ENCODE peak calls at places on chromosomes 1 and 21, in four cellular contexts. One of them, this sample, is unnamed.

GRCh38 chr1:185157599-185158469 is 867 bp downstream of the SWT1 start:
- DNase-seq in cardiac muscle cell: no peak
- DNase-seq in astrocyte of the cerebellum: no peak
- DNase-seq in AG09309: no peak
- DNase-seq in this sample: no peak

GRCh38 chr1:240074422-240074821 is 17.3 kb upstream of the FMN2 start:
- DNase-seq in cardiac muscle cell: no peak
- DNase-seq in astrocyte of the cerebellum: no peak
- DNase-seq in AG09309: no peak
- DNase-seq in this sample: no peak

GRCh38 chr1:202192770-202193613 is 607 bp upstream of the LGR6 start:
- DNase-seq in AG09309: no peak
- DNase-seq in astrocyte of the cerebellum: peak; percentile 15
- DNase-seq in cardiac muscle cell: peak; percentile 63
- DNase-seq in this sample: no peak

GRCh38 chr1:220824031-220824989 is 37.6 kb downstream of the MTARC1 start:
- DNase-seq in AG09309: no peak
- DNase-seq in astrocyte of the cerebellum: no peak
- DNase-seq in cardiac muscle cell: no peak
- DNase-seq in this sample: no peak

GRCh38 chr1:53330819-53331218 is 2.9 kb upstream of the LRP8 start:
- DNase-seq in astrocyte of the cerebellum: no peak
- DNase-seq in cardiac muscle cell: no peak
- DNase-seq in AG09309: no peak
- DNase-seq in this sample: no peak

GRCh38 chr1:55572878-55573734 is 357.9 kb upstream of the USP24 start:
- DNase-seq in AG09309: peak; percentile 37
- DNase-seq in astrocyte of the cerebellum: peak; percentile 42
- DNase-seq in cardiac muscle cell: peak; percentile 16
- DNase-seq in this sample: no peak

GRCh38 chr1:171468120-171468790 is 17.1 kb upstream of the PRRC2C start:
- DNase-seq in AG09309: no peak
- DNase-seq in cardiac muscle cell: peak; percentile 37
- DNase-seq in astrocyte of the cerebellum: no peak
- DNase-seq in this sample: no peak

GRCh38 chr1:62307516-62308492 is 11.4 kb downstream of the KANK4 start:
- DNase-seq in cardiac muscle cell: no peak
- DNase-seq in astrocyte of the cerebellum: no peak
- DNase-seq in AG09309: no peak
- DNase-seq in this sample: no peak

GRCh38 chr1:51518033-51518729 is 885 bp downstream of the EPS15 start:
- DNase-seq in astrocyte of the cerebellum: no peak
- DNase-seq in AG09309: no peak
- DNase-seq in cardiac muscle cell: peak; percentile 34
- DNase-seq in this sample: no peak

GRCh38 chr1:222889445-222889844 is 74.6 kb downstream of the DISP1 start:
- DNase-seq in AG09309: no peak
- DNase-seq in astrocyte of the cerebellum: no peak
- DNase-seq in cardiac muscle cell: no peak
- DNase-seq in this sample: no peak

GRCh38 chr1:222892137-222892763 is 77.4 kb downstream of the DISP1 start:
- DNase-seq in astrocyte of the cerebellum: no peak
- DNase-seq in cardiac muscle cell: peak; percentile 73
- DNase-seq in AG09309: no peak
- DNase-seq in this sample: peak; percentile 81

GRCh38 chr1:222893255-222893654 is 78.4 kb downstream of the DISP1 start:
- DNase-seq in AG09309: no peak
- DNase-seq in astrocyte of the cerebellum: no peak
- DNase-seq in cardiac muscle cell: no peak
- DNase-seq in this sample: no peak

GRCh38 chr1:222891578-222891977 is 76.7 kb downstream of the DISP1 start:
- DNase-seq in astrocyte of the cerebellum: no peak
- DNase-seq in AG09309: no peak
- DNase-seq in cardiac muscle cell: no peak
- DNase-seq in this sample: no peak

DNA sequence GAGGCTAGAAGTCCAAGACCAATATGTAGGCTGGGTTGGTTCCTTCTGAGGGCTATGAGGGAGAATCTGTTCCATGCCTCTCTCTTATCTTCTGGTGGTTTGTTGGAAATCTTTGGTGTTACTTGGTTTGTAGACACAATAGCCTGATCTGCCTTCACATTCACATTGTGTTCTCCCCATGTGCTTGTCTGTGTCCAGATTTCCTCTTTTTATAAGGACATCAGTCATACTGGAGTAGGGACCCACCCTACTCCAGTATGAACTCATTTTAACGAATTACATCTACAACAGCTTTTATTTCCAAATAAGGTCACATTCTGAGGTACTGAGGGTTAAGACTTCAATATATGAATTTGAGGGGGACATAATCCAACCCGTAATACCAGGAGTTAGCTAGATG is 75.9 kb downstream of the DISP1 start:
- DNase-seq in cardiac muscle cell: no peak
- DNase-seq in AG09309: no peak
- DNase-seq in astrocyte of the cerebellum: no peak
- DNase-seq in this sample: no peak
- H3K4me3 ChIP-seq in cardiac muscle cell: no peak overlapping the region
- H3K4me3 ChIP-seq in AG09309: no peak overlapping the region
- H3K4me3 ChIP-seq in astrocyte of the cerebellum: no peak overlapping the region
- H3K4me3 ChIP-seq in this sample: no peak overlapping the region

DNA sequence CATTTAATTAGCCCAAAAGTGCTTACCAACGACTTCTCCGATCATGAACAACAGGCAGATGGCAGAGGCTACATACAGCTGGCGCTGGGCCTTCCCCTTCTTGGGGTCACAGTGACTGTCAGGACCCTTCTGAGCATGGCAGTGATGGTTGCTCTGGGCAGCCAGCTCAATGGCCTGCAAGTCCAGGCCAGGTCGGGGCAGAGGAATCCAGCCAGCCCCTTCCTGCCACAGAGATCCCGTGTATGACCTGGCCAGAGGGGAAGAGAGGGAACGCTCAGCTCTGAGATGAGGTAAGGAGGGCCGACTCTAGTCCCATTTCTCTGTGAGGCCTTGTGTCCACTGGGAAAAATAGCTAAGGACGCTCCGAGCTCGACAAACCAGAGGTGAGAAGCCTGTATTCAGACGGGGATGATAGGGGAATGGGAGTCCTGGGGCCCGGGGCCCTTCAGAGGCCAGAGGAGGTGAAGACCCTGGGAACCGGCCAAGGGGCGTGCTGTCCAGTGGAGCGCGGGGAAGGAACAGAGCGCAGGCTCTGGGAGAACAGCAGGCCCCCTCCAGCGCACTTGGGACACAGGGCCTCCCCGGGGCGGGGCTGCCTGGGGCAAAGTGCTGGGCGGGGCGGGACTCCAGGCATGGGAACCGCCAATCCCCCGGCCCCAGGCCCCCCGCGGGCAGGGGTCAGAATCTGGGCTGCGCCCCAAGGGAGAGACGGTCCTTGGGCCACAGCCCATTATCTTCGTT is 777 bp downstream of the SLC30A2 start:
- DNase-seq in astrocyte of the cerebellum: no peak
- DNase-seq in cardiac muscle cell: no peak
- DNase-seq in AG09309: no peak
- DNase-seq in this sample: no peak
- H3K4me3 ChIP-seq in astrocyte of the cerebellum: no peak overlapping the region
- H3K4me3 ChIP-seq in cardiac muscle cell: no peak overlapping the region
- H3K4me3 ChIP-seq in AG09309: no peak overlapping the region
- H3K4me3 ChIP-seq in this sample: no peak overlapping the region

DNA sequence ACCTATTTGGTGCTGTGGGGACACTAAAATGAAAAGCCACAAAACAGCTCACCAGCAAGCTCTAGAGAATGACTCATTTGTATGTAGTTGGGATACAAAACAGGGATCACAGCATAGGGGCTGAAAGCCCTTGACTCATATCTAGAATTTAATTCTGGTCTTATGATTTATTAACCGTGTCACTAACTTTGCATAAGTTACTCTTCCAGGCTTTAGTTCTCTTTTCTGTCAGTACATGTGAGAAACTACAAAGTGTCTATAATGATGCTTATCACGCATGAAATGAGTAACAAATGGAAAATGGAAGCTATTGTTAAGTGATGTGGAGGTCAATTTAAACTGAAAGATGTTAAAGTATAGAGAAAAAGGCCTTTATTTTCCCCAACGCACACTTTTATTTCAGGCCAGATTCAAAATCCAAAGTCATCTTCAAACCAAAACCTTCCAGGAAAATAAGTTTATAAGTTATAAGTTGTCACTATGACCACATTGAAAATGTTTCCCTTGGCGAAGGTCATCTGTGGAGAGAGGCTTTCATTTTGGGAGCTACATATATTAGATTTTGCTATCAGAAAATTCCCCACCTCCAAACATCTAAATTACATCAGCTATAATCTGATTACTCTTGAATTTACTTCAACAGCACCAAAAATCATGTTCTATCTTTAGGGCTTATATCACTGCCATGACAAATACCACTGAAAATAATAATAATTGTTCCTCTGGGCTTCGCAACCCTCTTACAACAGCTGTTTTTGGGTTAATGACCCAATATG is 430.5 kb downstream of the MRPL39 start:
- DNase-seq in AG09309: no peak
- DNase-seq in astrocyte of the cerebellum: peak; percentile 45
- DNase-seq in cardiac muscle cell: no peak
- DNase-seq in this sample: peak; percentile 7
- H3K4me3 ChIP-seq in AG09309: no peak overlapping the region
- H3K4me3 ChIP-seq in astrocyte of the cerebellum: no peak overlapping the region
- H3K4me3 ChIP-seq in cardiac muscle cell: no peak overlapping the region
- H3K4me3 ChIP-seq in this sample: no peak overlapping the region

DNA sequence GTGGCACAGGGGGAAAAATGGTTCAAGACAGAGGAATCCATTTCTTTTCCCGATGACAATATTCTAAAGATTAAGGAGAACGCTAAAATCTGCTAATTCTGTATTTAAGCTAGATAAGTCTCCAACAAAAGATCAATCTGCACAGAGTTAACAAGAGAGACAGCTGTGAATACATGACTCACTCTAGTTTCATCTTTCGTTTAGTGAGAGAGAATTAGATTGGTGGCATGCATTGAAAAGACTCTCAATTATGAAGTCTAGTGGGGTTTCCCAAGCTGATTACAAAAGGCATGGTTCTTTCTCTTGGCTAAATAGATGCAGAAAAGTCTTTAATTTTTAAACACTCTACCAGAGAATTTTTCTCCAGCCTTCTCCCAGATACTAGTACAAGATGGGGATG is 34.4 kb downstream of the CAPN9 start:
- DNase-seq in astrocyte of the cerebellum: no peak
- DNase-seq in cardiac muscle cell: no peak
- DNase-seq in AG09309: no peak
- DNase-seq in this sample: no peak
- H3K4me3 ChIP-seq in astrocyte of the cerebellum: no peak overlapping the region
- H3K4me3 ChIP-seq in cardiac muscle cell: no peak overlapping the region
- H3K4me3 ChIP-seq in AG09309: no peak overlapping the region
- H3K4me3 ChIP-seq in this sample: no peak overlapping the region

DNA sequence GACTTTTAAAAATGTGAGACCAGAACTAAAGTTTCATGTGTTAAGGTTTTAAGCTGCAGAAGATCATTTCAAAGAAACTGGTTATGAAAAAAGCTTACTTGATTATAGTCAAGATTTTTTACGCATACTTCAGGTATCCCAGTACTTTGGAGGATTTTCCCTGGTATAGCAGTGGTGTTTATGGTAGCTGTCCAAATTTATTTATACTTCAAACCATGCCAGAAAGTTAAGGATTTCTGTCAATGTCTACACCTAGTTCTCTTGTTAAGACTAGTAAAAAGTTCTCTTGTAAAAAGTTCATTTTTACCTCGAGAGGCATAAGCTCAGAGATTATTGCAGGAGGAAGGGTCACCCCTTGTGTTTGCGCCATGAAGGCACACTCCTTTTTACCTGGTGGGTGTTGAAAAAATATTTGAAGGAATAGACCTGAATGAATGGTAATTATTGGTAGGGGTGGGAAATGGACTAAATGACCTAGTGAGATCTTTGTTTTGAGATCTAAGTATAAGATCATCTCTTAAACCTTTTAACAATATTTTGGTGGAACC is 2.8 kb downstream of the DYRK1A start:
- DNase-seq in cardiac muscle cell: no peak
- DNase-seq in astrocyte of the cerebellum: no peak
- DNase-seq in AG09309: no peak
- DNase-seq in this sample: no peak
- H3K4me3 ChIP-seq in cardiac muscle cell: peak overlapping the region; percentile 78
- H3K4me3 ChIP-seq in astrocyte of the cerebellum: peak overlapping the region; percentile 19
- H3K4me3 ChIP-seq in AG09309: no peak overlapping the region
- H3K4me3 ChIP-seq in this sample: peak overlapping the region; percentile 69

GRCh38 chr21:17793271-17793670 is 25.9 kb downstream of the C21orf91 start:
- DNase-seq in astrocyte of the cerebellum: no peak
- DNase-seq in AG09309: no peak
- DNase-seq in cardiac muscle cell: no peak
- DNase-seq in this sample: no peak
- H3K4me3 ChIP-seq in astrocyte of the cerebellum: no peak overlapping the region
- H3K4me3 ChIP-seq in AG09309: no peak overlapping the region
- H3K4me3 ChIP-seq in cardiac muscle cell: no peak overlapping the region
- H3K4me3 ChIP-seq in this sample: no peak overlapping the region